ENCODE peak calls at places on chromosome 1, in ten cellular contexts. X, V, Z, U, D, M, Y, P, N and Q are unnamed samples.

GRCh38 chr1:153742411-153743142 is 14.7 kb downstream of the INTS3 start:
- DNase-seq in X (peak), V (no peak), Z (no peak), U (no peak), D (no peak), M (no peak), Y (no peak), P (no peak), N (no peak), Q (peak)

GRCh38 chr1:2212542-2213491 is 15.3 kb upstream of the SKI start:
- DNase-seq in X (peak), V (peak), Z (peak), U (peak), D (no peak), M (peak), Y (no peak), P (peak), N (peak), Q (peak)

GRCh38 chr1:119611701-119612113 is 36.4 kb downstream of the ZNF697 start:
- DNase-seq in X (peak), V (peak), Z (peak), U (peak), D (peak), M (peak), Y (no peak), P (peak), N (peak), Q (peak)

GRCh38 chr1:30700528-30701265 is 22.7 kb downstream of the MATN1 start:
- DNase-seq in X (no peak), V (no peak), Z (no peak), U (no peak), D (no peak), M (peak), Y (peak), P (no peak), N (peak), Q (peak)

GRCh38 chr1:212950243-212951057 is at the start of gene VASH2:
- DNase-seq in X (peak), V (peak), Z (peak), U (peak), D (no peak), M (peak), Y (no peak), P (peak), N (peak), Q (peak)

GRCh38 chr1:2108213-2108876 is 58.1 kb downstream of the PRKCZ start:
- DNase-seq in X (peak), V (peak), Z (no peak), U (no peak), D (no peak), M (no peak), Y (no peak), P (peak), N (no peak), Q (no peak)

GRCh38 chr1:174005032-174005431 is 17.1 kb downstream of the RC3H1 start:
- DNase-seq in X (no peak), V (no peak), Z (no peak), U (no peak), D (no peak), M (no peak), Y (no peak), P (no peak), N (no peak), Q (no peak)

GRCh38 chr1:15413563-15414449 is 4.1 kb downstream of the EFHD2 start:
- DNase-seq in X (no peak), V (no peak), Z (no peak), U (no peak), D (no peak), M (no peak), Y (no peak), P (no peak), N (peak), Q (no peak)

GRCh38 chr1:156673387-156674121 is 3.7 kb downstream of the NES start:
- DNase-seq in X (peak), V (no peak), Z (no peak), U (no peak), D (no peak), M (no peak), Y (no peak), P (no peak), N (no peak), Q (no peak)

GRCh38 chr1:159663547-159663946 is 50.8 kb downstream of the CRP start:
- DNase-seq in X (no peak), V (no peak), Z (no peak), U (no peak), D (no peak), M (no peak), Y (no peak), P (no peak), N (no peak), Q (no peak)

DNA sequence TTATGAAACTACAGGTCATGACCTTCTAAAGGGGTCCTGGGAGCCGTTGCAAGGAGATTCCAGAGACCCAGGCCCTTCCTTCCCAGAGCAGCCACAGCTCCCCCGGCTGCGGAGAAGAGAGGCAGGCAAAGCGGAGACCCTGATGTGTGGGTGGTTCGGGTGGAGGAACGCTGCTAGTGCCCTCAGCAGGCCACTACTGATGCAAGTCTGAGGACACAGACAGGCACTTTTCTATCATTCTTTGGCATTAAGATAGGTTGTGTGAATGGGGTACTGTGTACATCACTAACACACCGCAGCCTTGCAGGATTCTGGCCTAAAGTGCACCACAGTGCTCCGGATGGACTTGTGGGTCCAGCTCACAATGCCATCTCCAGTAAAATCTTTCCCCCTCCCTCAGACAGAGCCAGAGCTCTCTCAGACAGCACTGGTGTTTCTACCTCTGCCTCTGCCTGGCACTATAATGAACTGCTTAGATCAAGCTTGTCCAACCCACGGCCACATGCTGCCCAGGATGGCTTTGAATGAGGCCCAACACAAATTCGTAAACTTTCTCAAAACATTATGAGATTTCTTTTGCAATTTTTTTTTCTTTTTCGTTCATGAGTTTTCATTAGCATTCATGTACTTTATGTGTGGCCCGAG is 121.4 kb downstream of the TGFBR3 start:
- DNase-seq in X (no peak), V (no peak), Z (no peak), U (no peak), D (no peak), M (peak), Y (peak), P (no peak), N (no peak), Q (no peak)
- H3K27ac ChIP-seq in X (no peak), V (peak), Z (peak), U (no peak), D (peak), M (no peak), Y (peak), P (no peak), N (no peak), Q (peak)

DNA sequence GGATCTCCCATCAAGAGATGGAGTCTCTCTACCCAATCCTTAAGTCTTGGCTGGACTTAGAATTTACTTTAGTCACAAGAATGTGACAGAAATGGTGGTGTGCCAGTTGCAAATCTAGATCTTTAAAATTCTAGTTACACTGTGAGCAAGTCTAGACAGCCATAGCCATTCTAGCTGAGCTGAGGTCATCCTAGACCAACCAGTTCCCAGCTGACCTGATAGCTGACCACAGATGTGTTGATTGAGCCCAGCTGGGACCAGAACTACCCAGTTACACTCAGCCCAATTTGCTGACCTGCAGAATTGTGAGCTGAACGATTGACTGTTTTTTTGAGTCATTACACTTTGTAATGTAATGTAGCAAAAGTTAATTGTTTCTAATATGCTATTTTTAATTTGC is 251.8 kb downstream of the ADGRL2 start:
- DNase-seq in X (no peak), V (no peak), Z (no peak), U (no peak), D (no peak), M (no peak), Y (no peak), P (no peak), N (no peak), Q (no peak)
- TF ChIP-seq POLR2AphosphoS5 in X (no peak), V (no peak), Z (no peak), U (no peak), D (no peak), M (no peak), Y (no peak), P (no peak), N (no peak), Q (no peak)

GRCh38 chr1:215137985-215138384 is 55.4 kb downstream of the KCNK2 start:
- DNase-seq in X (no peak), V (no peak), Z (no peak), U (no peak), D (no peak), M (no peak), Y (no peak), P (no peak), N (no peak), Q (no peak)

GRCh38 chr1:215143497-215143896 is 61.0 kb downstream of the KCNK2 start:
- DNase-seq in X (no peak), V (no peak), Z (no peak), U (no peak), D (no peak), M (no peak), Y (no peak), P (no peak), N (no peak), Q (no peak)

GRCh38 chr1:215146252-215146975 is 63.9 kb downstream of the KCNK2 start:
- DNase-seq in X (peak), V (no peak), Z (peak), U (no peak), D (no peak), M (no peak), Y (no peak), P (peak), N (peak), Q (no peak)

GRCh38 chr1:215140135-215140534 is 57.6 kb downstream of the KCNK2 start:
- DNase-seq in X (no peak), V (no peak), Z (no peak), U (no peak), D (no peak), M (no peak), Y (no peak), P (no peak), N (no peak), Q (no peak)

GRCh38 chr1:215141460-215141859 is 58.9 kb downstream of the KCNK2 start:
- DNase-seq in X (no peak), V (no peak), Z (no peak), U (no peak), D (no peak), M (no peak), Y (no peak), P (no peak), N (no peak), Q (no peak)
- TF ChIP-seq CTCF in X (no peak), V (no peak), Z (no peak), U (no peak), D (no peak), M (no peak), Y (no peak), P (no peak), N (no peak), Q (no peak)

DNA sequence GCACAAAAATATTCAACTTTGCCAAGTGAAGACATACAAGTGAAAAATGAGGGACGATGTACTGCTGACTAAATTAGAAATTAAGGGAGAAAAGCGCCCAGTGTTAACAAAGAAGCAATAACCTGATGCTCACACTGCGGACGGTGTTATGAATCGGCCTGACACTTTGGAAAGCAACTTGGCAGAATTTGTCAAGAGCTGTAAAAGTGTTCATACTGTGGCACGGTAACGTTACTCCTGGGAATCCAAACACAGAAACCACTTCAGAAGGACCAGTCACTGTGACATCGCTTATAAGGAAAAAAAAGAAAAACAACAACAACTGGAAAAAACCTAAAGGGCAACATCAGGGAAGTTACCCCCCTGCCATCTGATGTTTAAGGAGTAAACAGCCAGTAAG is 27.8 kb downstream of the CAPZB start:
- DNase-seq in X (no peak), V (no peak), Z (no peak), U (no peak), D (no peak), M (no peak), Y (no peak), P (no peak), N (no peak), Q (no peak)
- H3K27ac ChIP-seq in X (no peak), V (peak), Z (peak), U (peak), D (peak), M (peak), Y (no peak), P (no peak), N (peak), Q (peak)

DNA sequence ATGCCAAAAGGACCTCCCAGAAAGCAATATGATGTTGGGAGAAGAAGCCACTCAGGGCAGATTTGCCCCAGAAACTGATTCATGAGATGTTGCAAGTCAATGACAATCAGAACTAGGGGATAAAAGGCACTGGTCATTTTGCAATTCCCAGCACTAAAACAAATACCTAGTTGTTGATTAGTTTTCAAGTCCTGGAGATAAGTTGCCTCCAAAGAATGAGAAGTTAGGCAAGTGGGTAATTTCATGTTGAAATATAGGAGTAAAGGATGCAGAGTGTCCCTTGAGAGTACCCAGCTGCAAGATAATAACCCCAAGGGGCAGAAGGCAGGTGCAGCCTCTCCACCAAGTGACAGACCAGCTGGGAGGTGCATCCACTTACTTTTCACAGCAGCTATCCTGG is 363.6 kb downstream of the PBX1 start:
- DNase-seq in X (no peak), V (no peak), Z (no peak), U (no peak), D (no peak), M (no peak), Y (no peak), P (no peak), N (no peak), Q (no peak)
- TF ChIP-seq POLR2AphosphoS5 in X (no peak), V (no peak), Z (no peak), U (no peak), D (no peak), M (no peak), Y (no peak), P (no peak), N (no peak), Q (no peak)

GRCh38 chr1:230350208-230350921 is 75.8 kb downstream of the PGBD5 start:
- DNase-seq in X (no peak), V (no peak), Z (no peak), U (no peak), D (no peak), M (no peak), Y (no peak), P (no peak), N (no peak), Q (no peak)

GRCh38 chr1:230351516-230351915 is 74.6 kb downstream of the PGBD5 start:
- DNase-seq in X (no peak), V (no peak), Z (no peak), U (no peak), D (no peak), M (no peak), Y (no peak), P (no peak), N (no peak), Q (no peak)

GRCh38 chr1:230354005-230354404 is 72.1 kb downstream of the PGBD5 start:
- DNase-seq in X (no peak), V (no peak), Z (no peak), U (no peak), D (no peak), M (no peak), Y (no peak), P (no peak), N (no peak), Q (no peak)

GRCh38 chr1:230352537-230352936 is 73.6 kb downstream of the PGBD5 start:
- DNase-seq in X (no peak), V (no peak), Z (no peak), U (no peak), D (no peak), M (no peak), Y (no peak), P (no peak), N (no peak), Q (no peak)

GRCh38 chr1:230351983-230352382 is 74.1 kb downstream of the PGBD5 start:
- DNase-seq in X (no peak), V (no peak), Z (no peak), U (no peak), D (no peak), M (no peak), Y (no peak), P (no peak), N (no peak), Q (no peak)
- TF ChIP-seq CTCF in X (no peak), V (no peak), Z (no peak), U (no peak), D (no peak), M (no peak), Y (no peak), P (no peak), N (no peak), Q (no peak)

GRCh38 chr1:216531308-216532239 is 108.3 kb upstream of the USH2A start:
- DNase-seq in X (no peak), V (no peak), Z (no peak), U (peak), D (no peak), M (no peak), Y (no peak), P (no peak), N (no peak), Q (no peak)
- H3K27ac ChIP-seq in X (no peak), V (peak), Z (peak), U (peak), D (peak), M (no peak), Y (peak), P (no peak), N (peak), Q (peak)

DNA sequence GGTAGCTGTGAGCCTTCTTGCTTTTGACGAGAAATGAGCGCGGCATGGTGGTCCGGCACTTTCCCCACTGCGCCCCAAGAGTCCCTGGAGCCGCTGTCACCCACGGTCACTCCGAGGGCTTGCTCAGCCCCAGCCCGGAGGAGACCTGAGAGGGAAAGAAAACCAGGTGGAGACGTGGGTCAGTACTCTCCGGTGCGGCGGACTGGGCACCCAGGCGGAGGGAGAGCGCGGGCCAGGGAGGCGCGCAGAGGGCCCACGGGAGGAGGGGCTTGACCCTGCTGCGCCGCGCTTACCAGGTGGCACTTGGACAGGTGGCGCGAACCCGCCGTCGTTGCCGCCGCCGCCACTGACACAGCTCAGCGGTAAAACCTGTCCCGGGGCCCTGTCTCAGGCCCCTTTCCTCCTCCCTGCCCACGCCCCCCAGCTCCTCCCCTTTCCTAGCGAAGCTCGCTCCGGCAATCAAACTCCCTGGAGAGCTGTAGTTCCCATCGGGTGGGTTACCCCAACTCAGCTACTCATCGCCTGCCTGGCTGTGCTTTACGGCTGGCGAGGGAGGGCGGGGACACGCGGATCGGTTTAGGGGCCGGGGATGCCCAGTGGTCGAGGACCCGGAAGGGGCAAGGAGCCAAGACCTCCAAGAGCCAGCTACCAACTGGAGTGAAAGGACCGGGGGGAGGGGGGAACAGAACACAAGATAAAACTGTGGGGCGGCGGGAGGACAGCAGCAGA is 3.1 kb downstream of the GFI1 start:
- DNase-seq in X (no peak), V (no peak), Z (no peak), U (no peak), D (no peak), M (no peak), Y (no peak), P (no peak), N (peak), Q (peak)
- TF ChIP-seq POLR2AphosphoS5 in X (no peak), V (no peak), Z (no peak), U (no peak), D (no peak), M (no peak), Y (no peak), P (no peak), N (no peak), Q (peak)

GRCh38 chr1:170012920-170013319 is 61.6 kb downstream of the KIFAP3 start:
- DNase-seq in X (no peak), V (no peak), Z (no peak), U (no peak), D (no peak), M (no peak), Y (no peak), P (no peak), N (no peak), Q (no peak)

DNA sequence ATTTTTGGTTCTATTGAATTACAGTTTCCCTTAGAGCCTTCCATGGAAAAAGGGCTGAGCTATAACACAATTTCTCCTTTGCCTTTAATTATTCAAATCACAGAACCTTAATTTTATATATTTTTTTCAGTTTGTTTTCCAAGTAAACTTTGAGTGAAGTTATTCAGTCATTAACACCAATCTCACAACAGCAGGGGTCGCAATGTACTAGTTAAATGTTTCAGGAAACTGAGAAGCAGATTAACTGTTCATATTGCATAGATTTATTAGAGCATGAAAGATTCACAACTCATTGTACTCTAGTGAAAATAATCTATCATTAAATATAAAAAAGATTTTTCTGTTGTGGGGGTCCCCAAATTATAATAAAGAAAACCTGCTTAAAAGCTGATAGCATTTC is 64.1 kb downstream of the KIFAP3 start:
- DNase-seq in X (peak), V (no peak), Z (no peak), U (no peak), D (no peak), M (no peak), Y (no peak), P (peak), N (peak), Q (no peak)
- TF ChIP-seq CTCF in X (peak), V (no peak), Z (no peak), U (peak), D (peak), M (no peak), Y (peak), P (peak), N (no peak), Q (no peak)

DNA sequence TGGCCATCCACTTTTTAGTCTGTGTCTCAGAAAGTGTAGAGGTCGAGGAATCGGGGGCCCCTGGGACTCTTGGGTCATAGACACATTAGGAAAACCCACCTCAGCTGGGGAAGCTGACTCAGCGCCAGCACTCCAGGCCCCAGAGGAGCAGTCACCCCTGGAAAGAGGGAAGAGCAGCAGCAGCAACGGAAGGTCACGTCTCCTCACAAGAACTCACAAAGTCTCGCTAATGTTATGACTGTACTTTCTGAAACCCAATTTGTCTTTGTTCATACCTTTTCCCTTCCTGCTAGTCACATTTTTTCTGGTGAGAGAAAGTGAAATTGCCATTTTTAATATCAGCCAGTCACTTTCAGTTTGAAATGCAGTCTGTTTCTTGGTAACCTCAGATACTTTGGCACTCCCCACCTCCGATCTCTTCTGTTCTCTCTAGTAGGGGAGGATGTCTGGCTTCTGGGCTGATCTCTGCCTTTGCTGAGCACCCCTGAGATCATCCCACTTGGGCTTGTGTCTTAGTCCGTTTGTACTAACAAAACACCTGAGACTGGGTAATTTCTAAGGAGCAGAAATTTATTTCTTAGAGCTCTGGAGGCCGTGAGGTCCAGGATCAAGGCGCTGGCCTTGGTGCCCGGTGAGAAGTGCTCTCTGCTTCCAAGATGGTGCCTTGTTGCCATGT is 6.0 kb upstream of the NLRP3 start:
- DNase-seq in X (no peak), V (peak), Z (no peak), U (no peak), D (no peak), M (no peak), Y (no peak), P (no peak), N (no peak), Q (no peak)
- H3K27ac ChIP-seq in X (no peak), V (peak), Z (no peak), U (no peak), D (no peak), M (no peak), Y (no peak), P (no peak), N (no peak), Q (no peak)